ENCODE peak calls at places on chromosomes 16 and 17, in nine cellular contexts. O is breast epithelium, L is heart left ventricle, K is right lobe of liver, S is A549, A is tibial nerve, U is endothelial cell of umbilical vein, P is prostate gland, J is ovary. E is an unnamed sample.

GRCh38 chr17:65154770-65155589 is 17.8 kb downstream of the RGS9 start:
- DNase-seq in O (no peak), L (no peak), K (no peak), S (peak; percentile 69), A (no peak), U (peak; percentile 35), P (no peak), J (no peak), E (no peak)

GRCh38 chr17:39823407-39824054 is 40.6 kb downstream of the IKZF3 start:
- DNase-seq in O (no peak), L (no peak), K (no peak), S (no peak), A (no peak), U (no peak), P (no peak), J (no peak), E (no peak)

GRCh38 chr17:42252528-42253172 is 23.5 kb downstream of the STAT5B start:
- DNase-seq in O (no peak), L (no peak), K (no peak), S (no peak), A (no peak), U (peak; percentile 93), P (no peak), J (no peak), E (no peak)

GRCh38 chr17:82913304-82914043 is 73.7 kb upstream of the ZNF750 start:
- DNase-seq in O (no peak), L (no peak), K (no peak), S (peak; percentile 31), A (no peak), U (peak; percentile 20), P (no peak), J (no peak), E (no peak)

GRCh38 chr16:88639231-88640038 is 1.1 kb downstream of the IL17C start:
- DNase-seq in O (no peak), L (no peak), K (no peak), S (no peak), A (no peak), U (no peak), P (no peak), J (no peak), E (peak; percentile 83)

GRCh38 chr16:57882797-57883196 is 80.5 kb upstream of the KIFC3 start:
- DNase-seq in O (no peak), L (no peak), K (no peak), S (no peak), A (no peak), U (no peak), P (no peak), J (no peak), E (no peak)

GRCh38 chr16:20216818-20217217 is 110.5 kb downstream of the GP2 start:
- DNase-seq in O (no peak), L (no peak), K (no peak), S (no peak), A (no peak), U (no peak), P (no peak), J (no peak), E (no peak)

GRCh38 chr17:50423553-50424159 is 2.4 kb upstream of the ACSF2 start:
- DNase-seq in O (peak; percentile 72), L (peak; percentile 39), K (no peak), S (no peak), A (no peak), U (peak; percentile 83), P (peak; percentile 66), J (peak; percentile 32), E (no peak)

GRCh38 chr16:82456683-82457082 is 170.1 kb upstream of the CDH13 start:
- DNase-seq in O (peak; percentile 27), L (no peak), K (no peak), S (peak; percentile 52), A (no peak), U (peak; percentile 62), P (peak; percentile 50), J (peak; percentile 19), E (peak; percentile 53)

GRCh38 chr17:62664336-62665120 is 37.1 kb downstream of the MRC2 start:
- DNase-seq in O (no peak), L (no peak), K (peak; percentile 53), S (no peak), A (no peak), U (no peak), P (no peak), J (no peak), E (no peak)

GRCh38 chr16:56933266-56933619 is 1.3 kb downstream of the HERPUD1 start:
- DNase-seq in O (no peak), L (no peak), K (no peak), S (no peak), A (no peak), U (no peak), P (no peak), J (no peak), E (no peak)

GRCh38 chr17:17087424-17088103 is 45.3 kb downstream of the MPRIP start:
- DNase-seq in O (no peak), L (no peak), K (no peak), S (no peak), A (peak; percentile 5), U (no peak), P (no peak), J (no peak), E (peak; percentile 36)

GRCh38 chr16:49484454-49484853 is 110.8 kb downstream of the C16orf78 start:
- DNase-seq in O (peak; percentile 54), L (peak; percentile 89), K (peak; percentile 92), S (peak; percentile 46), A (peak; percentile 63), U (no peak), P (peak; percentile 22), J (peak; percentile 88), E (peak; percentile 38)

GRCh38 chr16:529012-529575 is 1.6 kb downstream of the CAPN15 start:
- DNase-seq in O (no peak), L (no peak), K (no peak), S (no peak), A (no peak), U (no peak), P (no peak), J (no peak), E (peak; percentile 60)

GRCh38 chr16:4801962-4802658 is at the start of gene ROGDI:
- DNase-seq in O (peak; percentile 85), L (peak; percentile 91), K (peak; percentile 95), S (peak; percentile 51), A (peak; percentile 44), U (peak; percentile 46), P (peak; percentile 88), J (peak; percentile 69), E (peak; percentile 97)

GRCh38 chr16:23185661-23186060 is 3.1 kb downstream of the SCNN1G start:
- DNase-seq in O (no peak), L (peak; percentile 23), K (no peak), S (no peak), A (no peak), U (no peak), P (no peak), J (no peak), E (no peak)

GRCh38 chr16:84369938-84370627 is 1.7 kb downstream of the ATP2C2 start:
- DNase-seq in O (no peak), L (no peak), K (no peak), S (no peak), A (no peak), U (no peak), P (no peak), J (no peak), E (peak; percentile 72)

GRCh38 chr16:35450648-35451047 is 1991.2 kb downstream of the TP53TG3F start:
- DNase-seq in O (no peak), L (no peak), K (no peak), S (no peak), A (no peak), U (no peak), P (peak; percentile 19), J (no peak), E (no peak)

GRCh38 chr16:81469710-81470481 is 25.3 kb downstream of the CMIP start:
- DNase-seq in O (no peak), L (peak; percentile 58), K (peak; percentile 64), S (no peak), A (no peak), U (no peak), P (no peak), J (no peak), E (peak; percentile 82)

GRCh38 chr17:48561894-48562810 is 16.0 kb downstream of the HOXB4 start:
- DNase-seq in O (no peak), L (no peak), K (no peak), S (peak; percentile 66), A (no peak), U (no peak), P (no peak), J (no peak), E (peak; percentile 47)
- H3K27ac ChIP-seq in O (peak overlapping the region; percentile 92), L (no peak overlapping the region), K (no peak overlapping the region), S (no peak overlapping the region), A (no peak overlapping the region), U (no peak overlapping the region), P (no peak overlapping the region), J (no peak overlapping the region), E (no peak overlapping the region)

GRCh38 chr17:73156166-73156840 is 8.5 kb upstream of the SSTR2 start:
- DNase-seq in O (no peak), L (peak; percentile 76), K (peak; percentile 76), S (peak; percentile 88), A (peak; percentile 56), U (peak; percentile 21), P (peak; percentile 33), J (peak; percentile 72), E (peak; percentile 83)
- TF ChIP-seq POLR2A in O (no peak), L (no peak), K (no peak), S (no peak), A (no peak), U (no peak), P (no peak), J (no peak), E (no peak)

DNA sequence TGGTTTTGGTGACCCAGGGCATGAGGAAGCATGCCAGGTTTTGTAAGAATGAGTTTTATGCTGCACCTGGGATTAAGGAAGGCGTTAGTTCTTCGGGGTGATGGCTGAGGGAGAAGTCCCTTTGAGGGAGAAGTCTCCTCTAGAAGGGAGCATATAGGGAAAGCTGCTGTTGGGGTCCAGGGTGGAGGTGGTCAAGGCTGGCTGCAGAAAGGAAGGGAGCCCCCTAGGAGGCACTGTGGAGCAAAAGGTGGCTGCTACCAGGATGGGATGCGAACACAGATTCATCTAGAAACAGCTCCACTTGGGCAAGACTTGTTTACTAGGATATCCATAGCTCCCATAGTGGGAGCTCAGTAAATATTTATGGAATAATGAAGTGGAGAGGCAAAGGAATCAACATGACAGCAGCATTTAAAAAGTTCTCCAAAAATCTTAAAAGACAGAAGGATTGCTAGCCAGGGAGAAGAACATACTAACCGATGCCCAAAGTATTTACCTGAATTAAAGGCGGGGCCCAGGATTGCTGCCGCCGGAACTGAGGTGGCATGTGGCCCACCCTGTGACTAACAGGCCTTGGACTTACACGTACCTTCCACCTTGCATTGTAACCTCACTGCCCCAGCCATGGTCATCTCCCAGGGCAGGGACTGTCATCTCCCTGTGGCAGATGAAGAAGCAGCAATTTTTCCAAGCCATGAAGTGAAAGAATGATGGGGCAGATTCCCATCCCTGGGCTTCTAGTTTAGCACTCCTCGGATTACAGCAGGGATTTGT is 7.1 kb upstream of the LPCAT2 start:
- DNase-seq in O (no peak), L (no peak), K (no peak), S (no peak), A (no peak), U (no peak), P (no peak), J (no peak), E (no peak)
- H3K4me1 ChIP-seq in O (peaks cover 14% of the 10 kb centered on the region), L (peaks cover 42% of the 10 kb centered on the region), K (peaks cover 13% of the 10 kb centered on the region), S (peaks cover 13% of the 10 kb centered on the region), A (peaks cover 79% of the 10 kb centered on the region), U (peaks cover 69% of the 10 kb centered on the region), P (no peaks in the 10 kb centered on the region), J (peaks cover 7% of the 10 kb centered on the region), E (peaks cover 45% of the 10 kb centered on the region)

DNA sequence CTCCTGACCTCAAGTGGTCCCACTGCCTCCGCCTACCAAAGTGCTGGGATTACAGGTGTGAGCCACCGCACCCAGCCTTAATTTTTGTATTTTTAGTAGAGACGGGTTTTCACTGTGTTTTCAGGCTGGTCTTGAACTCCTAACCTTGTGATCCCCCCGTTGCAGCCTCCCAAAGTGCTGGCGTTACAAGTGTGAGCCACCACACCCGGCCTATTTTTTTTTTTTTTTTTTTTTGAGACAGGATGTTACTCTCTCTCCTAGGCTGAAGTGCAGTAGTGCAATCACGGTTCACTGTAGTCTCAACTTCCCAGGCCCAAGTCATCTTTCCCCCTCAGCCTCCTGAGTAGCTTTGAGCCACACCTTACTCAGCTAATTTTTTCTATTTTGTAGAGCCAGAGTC is 3.1 kb upstream of the SNX11 start:
- DNase-seq in O (no peak), L (no peak), K (no peak), S (no peak), A (no peak), U (no peak), P (no peak), J (no peak), E (no peak)
- H3K27ac ChIP-seq in O (no peak overlapping the region), L (no peak overlapping the region), K (no peak overlapping the region), S (no peak overlapping the region), A (no peak overlapping the region), U (no peak overlapping the region), P (no peak overlapping the region), J (no peak overlapping the region), E (no peak overlapping the region)